ENCODE peak calls at places on chromosome 6, in five cellular contexts. One of them, this sample, is unnamed.

GRCh38 chr6:149864578-149865535 is 698 bp upstream of the LRP11 start:
- DNase-seq in prostate gland: peak; percentile 49
- DNase-seq in K562: peak; percentile 72
- DNase-seq in stomach: peak; percentile 41
- DNase-seq in upper lobe of left lung: no peak
- DNase-seq in this sample: no peak

GRCh38 chr6:75952132-75952531 is 120.3 kb downstream of the IMPG1 start:
- DNase-seq in K562: no peak
- DNase-seq in upper lobe of left lung: no peak
- DNase-seq in prostate gland: no peak
- DNase-seq in stomach: no peak
- DNase-seq in this sample: no peak

GRCh38 chr6:96015791-96016776 is at the start of gene FUT9:
- DNase-seq in K562: no peak
- DNase-seq in prostate gland: peak; percentile 5
- DNase-seq in stomach: peak; percentile 78
- DNase-seq in upper lobe of left lung: peak; percentile 79
- DNase-seq in this sample: no peak

GRCh38 chr6:37517411-37517812 is 17.7 kb upstream of the CCDC167 start:
- DNase-seq in stomach: no peak
- DNase-seq in K562: no peak
- DNase-seq in upper lobe of left lung: no peak
- DNase-seq in prostate gland: no peak
- DNase-seq in this sample: no peak

GRCh38 chr6:163745566-163746400 is 331.3 kb downstream of the QKI start:
- DNase-seq in upper lobe of left lung: no peak
- DNase-seq in prostate gland: no peak
- DNase-seq in stomach: no peak
- DNase-seq in K562: peak; percentile 35
- DNase-seq in this sample: no peak

GRCh38 chr6:91565207-91565606 is 978.3 kb upstream of the MAP3K7 start:
- DNase-seq in prostate gland: no peak
- DNase-seq in stomach: no peak
- DNase-seq in K562: no peak
- DNase-seq in upper lobe of left lung: no peak
- DNase-seq in this sample: no peak

GRCh38 chr6:42401605-42401935 is 50.2 kb downstream of the TRERF1 start:
- DNase-seq in K562: no peak
- DNase-seq in prostate gland: no peak
- DNase-seq in upper lobe of left lung: no peak
- DNase-seq in stomach: no peak
- DNase-seq in this sample: no peak

GRCh38 chr6:133447924-133448323 is 206.8 kb downstream of the EYA4 start:
- DNase-seq in prostate gland: no peak
- DNase-seq in upper lobe of left lung: no peak
- DNase-seq in stomach: no peak
- DNase-seq in K562: no peak
- DNase-seq in this sample: no peak

GRCh38 chr6:13700232-13700631 is 11.4 kb downstream of the RANBP9 start:
- DNase-seq in prostate gland: no peak
- DNase-seq in upper lobe of left lung: no peak
- DNase-seq in K562: no peak
- DNase-seq in stomach: no peak
- DNase-seq in this sample: no peak

GRCh38 chr6:3455121-3455489 is 1.7 kb downstream of the SLC22A23 start:
- DNase-seq in K562: peak; percentile 54
- DNase-seq in upper lobe of left lung: no peak
- DNase-seq in stomach: peak; percentile 50
- DNase-seq in prostate gland: peak; percentile 33
- DNase-seq in this sample: no peak

GRCh38 chr6:40523505-40524172 is 63.5 kb downstream of the LRFN2 start:
- DNase-seq in stomach: no peak
- DNase-seq in upper lobe of left lung: no peak
- DNase-seq in K562: no peak
- DNase-seq in prostate gland: no peak
- DNase-seq in this sample: no peak

GRCh38 chr6:122393339-122393896 is 6.0 kb upstream of the HSF2 start:
- DNase-seq in prostate gland: no peak
- DNase-seq in upper lobe of left lung: no peak
- DNase-seq in stomach: no peak
- DNase-seq in K562: no peak
- DNase-seq in this sample: no peak

GRCh38 chr6:27672113-27672799 is 199.4 kb upstream of the ZNF184 start:
- DNase-seq in stomach: no peak
- DNase-seq in K562: peak; percentile 78
- DNase-seq in upper lobe of left lung: no peak
- DNase-seq in prostate gland: no peak
- DNase-seq in this sample: no peak

GRCh38 chr6:16511048-16511660 is 250.1 kb downstream of the ATXN1 start:
- DNase-seq in upper lobe of left lung: no peak
- DNase-seq in K562: peak; percentile 38
- DNase-seq in prostate gland: no peak
- DNase-seq in stomach: no peak
- DNase-seq in this sample: no peak

GRCh38 chr6:106125925-106126435 is 39.8 kb downstream of the PRDM1 start:
- DNase-seq in prostate gland: no peak
- DNase-seq in stomach: no peak
- DNase-seq in upper lobe of left lung: peak; percentile 54
- DNase-seq in K562: peak; percentile 35
- DNase-seq in this sample: no peak

GRCh38 chr6:109793793-109794192 is 102.7 kb downstream of the FIG4 start:
- DNase-seq in upper lobe of left lung: no peak
- DNase-seq in K562: peak; percentile 22
- DNase-seq in stomach: no peak
- DNase-seq in prostate gland: peak; percentile 45
- DNase-seq in this sample: no peak

GRCh38 chr6:80767808-80768207 is 661.3 kb downstream of the BCKDHB start:
- DNase-seq in stomach: no peak
- DNase-seq in K562: no peak
- DNase-seq in prostate gland: no peak
- DNase-seq in upper lobe of left lung: no peak
- DNase-seq in this sample: no peak

GRCh38 chr6:5541751-5542432 is 280.6 kb downstream of the FARS2 start:
- DNase-seq in prostate gland: no peak
- DNase-seq in K562: no peak
- DNase-seq in stomach: no peak
- DNase-seq in upper lobe of left lung: no peak
- DNase-seq in this sample: no peak

GRCh38 chr6:50147371-50147770 is 97.6 kb upstream of the DEFB112 start:
- DNase-seq in K562: no peak
- DNase-seq in upper lobe of left lung: no peak
- DNase-seq in prostate gland: no peak
- DNase-seq in stomach: no peak
- DNase-seq in this sample: no peak

GRCh38 chr6:149636116-149636515 is 12.4 kb downstream of the KATNA1 start:
- DNase-seq in upper lobe of left lung: no peak
- DNase-seq in K562: no peak
- DNase-seq in prostate gland: no peak
- DNase-seq in stomach: no peak
- DNase-seq in this sample: no peak

GRCh38 chr6:113690957-113691656 is 166.0 kb upstream of the MARCKS start:
- DNase-seq in stomach: no peak
- DNase-seq in prostate gland: no peak
- DNase-seq in upper lobe of left lung: no peak
- DNase-seq in K562: no peak
- DNase-seq in this sample: no peak

GRCh38 chr6:56374841-56375369 is 127.5 kb upstream of the COL21A1 start:
- DNase-seq in stomach: no peak
- DNase-seq in upper lobe of left lung: no peak
- DNase-seq in prostate gland: no peak
- DNase-seq in K562: no peak
- DNase-seq in this sample: no peak

GRCh38 chr6:37695857-37696219 is 1.8 kb downstream of the MDGA1 start:
- DNase-seq in K562: no peak
- DNase-seq in stomach: no peak
- DNase-seq in prostate gland: no peak
- DNase-seq in upper lobe of left lung: no peak
- DNase-seq in this sample: no peak

GRCh38 chr6:111761783-111762312 is 111.4 kb downstream of the FYN start:
- DNase-seq in stomach: no peak
- DNase-seq in upper lobe of left lung: no peak
- DNase-seq in K562: no peak
- DNase-seq in prostate gland: no peak
- DNase-seq in this sample: no peak

GRCh38 chr6:15755555-15755954 is 92.7 kb upstream of the DTNBP1 start:
- DNase-seq in stomach: no peak
- DNase-seq in upper lobe of left lung: no peak
- DNase-seq in prostate gland: no peak
- DNase-seq in K562: no peak
- DNase-seq in this sample: no peak

DNA sequence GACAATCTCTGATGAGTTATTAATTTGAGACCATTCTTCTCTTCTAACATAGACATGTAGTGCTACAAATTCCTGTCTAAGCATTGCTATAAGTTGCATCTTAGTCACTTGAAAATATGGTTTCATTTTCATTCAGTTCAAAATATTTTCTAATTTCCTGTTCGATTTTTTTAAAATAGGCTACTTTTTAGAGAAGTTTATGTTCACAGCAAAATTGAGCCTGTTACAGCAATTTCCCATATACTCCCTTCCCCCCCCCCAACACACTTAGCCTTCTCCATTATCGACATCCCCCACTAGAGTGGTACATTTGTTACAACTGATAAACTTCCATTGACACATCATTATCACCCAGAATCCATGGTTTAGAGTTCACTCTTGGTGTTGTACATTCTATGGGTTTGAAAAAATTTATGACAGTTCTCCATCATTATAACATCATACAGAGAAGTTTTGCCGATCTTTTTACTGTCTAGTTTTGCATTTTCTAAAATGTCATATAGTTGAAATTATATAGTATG is 31.2 kb downstream of the PLAGL1 start:
- DNase-seq in prostate gland: no peak
- DNase-seq in stomach: no peak
- DNase-seq in upper lobe of left lung: no peak
- DNase-seq in K562: peak; percentile 28
- DNase-seq in this sample: no peak
- TF ChIP-seq POLR2A in prostate gland: no peak
- TF ChIP-seq POLR2A in stomach: no peak
- TF ChIP-seq POLR2A in upper lobe of left lung: no peak
- TF ChIP-seq POLR2A in K562: no peak
- TF ChIP-seq POLR2A in this sample: no peak

GRCh38 chr6:26271640-26272090 is 93.3 kb upstream of the BTN3A2 start:
- DNase-seq in stomach: no peak
- DNase-seq in prostate gland: no peak
- DNase-seq in K562: no peak
- DNase-seq in upper lobe of left lung: no peak
- DNase-seq in this sample: no peak
- TF ChIP-seq POLR2AphosphoS5 in stomach: no peak
- TF ChIP-seq POLR2AphosphoS5 in prostate gland: no peak
- TF ChIP-seq POLR2AphosphoS5 in K562: no peak
- TF ChIP-seq POLR2AphosphoS5 in upper lobe of left lung: no peak
- TF ChIP-seq POLR2AphosphoS5 in this sample: no peak

DNA sequence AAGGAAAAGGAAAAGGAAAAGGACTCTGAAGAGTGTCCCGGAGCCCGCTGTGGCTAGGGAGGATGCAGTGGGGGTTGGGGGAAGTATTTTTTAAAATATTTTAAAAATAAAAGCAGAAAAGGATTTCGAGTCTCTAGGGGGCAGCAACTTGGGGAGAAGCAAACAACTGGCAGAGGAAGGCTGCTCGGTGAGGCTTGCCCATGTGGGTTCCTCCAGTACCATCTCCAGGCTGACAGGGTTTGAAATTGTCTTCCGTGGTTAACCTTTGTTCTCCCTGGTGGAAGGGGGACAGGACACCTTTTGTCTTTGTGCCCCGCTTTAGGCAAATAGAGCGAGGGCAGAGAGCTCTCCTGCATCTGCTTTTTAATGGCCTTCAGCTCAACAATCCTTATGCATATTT is 60.4 kb upstream of the SNX9 start:
- DNase-seq in upper lobe of left lung: no peak
- DNase-seq in prostate gland: no peak
- DNase-seq in K562: peak; percentile 56
- DNase-seq in stomach: no peak
- DNase-seq in this sample: peak; percentile 47
- TF ChIP-seq CTCF in upper lobe of left lung: no peak
- TF ChIP-seq CTCF in prostate gland: no peak
- TF ChIP-seq CTCF in K562: peak; percentile 54
- TF ChIP-seq CTCF in stomach: no peak
- TF ChIP-seq CTCF in this sample: no peak

GRCh38 chr6:6918216-6918983 is 189.4 kb upstream of the RREB1 start:
- DNase-seq in prostate gland: no peak
- DNase-seq in K562: peak; percentile 29
- DNase-seq in stomach: no peak
- DNase-seq in upper lobe of left lung: no peak
- DNase-seq in this sample: no peak

GRCh38 chr6:6915219-6915618 is 192.5 kb upstream of the RREB1 start:
- DNase-seq in K562: peak; percentile 32
- DNase-seq in prostate gland: no peak
- DNase-seq in upper lobe of left lung: no peak
- DNase-seq in stomach: no peak
- DNase-seq in this sample: no peak

GRCh38 chr6:6915813-6916547 is 191.8 kb upstream of the RREB1 start:
- DNase-seq in K562: no peak
- DNase-seq in upper lobe of left lung: no peak
- DNase-seq in stomach: no peak
- DNase-seq in prostate gland: peak; percentile 78
- DNase-seq in this sample: no peak

GRCh38 chr6:6919173-6919572 is 188.6 kb upstream of the RREB1 start:
- DNase-seq in upper lobe of left lung: no peak
- DNase-seq in prostate gland: no peak
- DNase-seq in stomach: no peak
- DNase-seq in K562: no peak
- DNase-seq in this sample: no peak

GRCh38 chr6:6916598-6916997 is 191.2 kb upstream of the RREB1 start:
- DNase-seq in stomach: no peak
- DNase-seq in upper lobe of left lung: no peak
- DNase-seq in K562: no peak
- DNase-seq in prostate gland: no peak
- DNase-seq in this sample: no peak
- TF ChIP-seq POLR2A in stomach: no peak
- TF ChIP-seq POLR2A in upper lobe of left lung: no peak
- TF ChIP-seq POLR2A in K562: no peak
- TF ChIP-seq POLR2A in prostate gland: no peak
- TF ChIP-seq POLR2A in this sample: no peak

GRCh38 chr6:26230336-26230735 is 134.7 kb upstream of the BTN3A2 start:
- DNase-seq in prostate gland: no peak
- DNase-seq in K562: no peak
- DNase-seq in stomach: no peak
- DNase-seq in upper lobe of left lung: no peak
- DNase-seq in this sample: no peak
- TF ChIP-seq POLR2AphosphoS5 in prostate gland: no peak
- TF ChIP-seq POLR2AphosphoS5 in K562: no peak
- TF ChIP-seq POLR2AphosphoS5 in stomach: no peak
- TF ChIP-seq POLR2AphosphoS5 in upper lobe of left lung: no peak
- TF ChIP-seq POLR2AphosphoS5 in this sample: no peak

DNA sequence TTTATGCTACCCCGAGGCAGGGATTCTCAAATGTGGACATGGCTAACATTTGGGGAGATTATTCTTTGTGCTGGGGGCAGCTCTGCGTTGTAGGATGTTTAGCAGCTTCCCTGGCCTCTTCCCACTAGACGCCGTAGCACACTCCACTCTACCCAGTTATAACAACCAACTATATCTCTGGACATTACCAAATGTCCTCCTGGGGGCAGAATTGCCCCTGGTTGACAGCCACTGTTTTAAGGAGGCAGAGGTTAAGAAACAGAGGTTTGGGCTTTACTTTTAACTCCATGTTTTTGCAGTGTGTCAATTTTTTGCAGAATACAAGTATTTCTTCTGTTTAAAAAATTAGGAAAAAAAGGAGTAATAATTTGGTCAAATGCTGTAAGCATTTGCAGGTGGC is 56.2 kb upstream of the BMP6 start:
- DNase-seq in stomach: no peak
- DNase-seq in prostate gland: no peak
- DNase-seq in K562: no peak
- DNase-seq in upper lobe of left lung: no peak
- DNase-seq in this sample: no peak
- TF ChIP-seq CTCF in stomach: no peak
- TF ChIP-seq CTCF in prostate gland: no peak
- TF ChIP-seq CTCF in K562: peak; percentile 60
- TF ChIP-seq CTCF in upper lobe of left lung: no peak
- TF ChIP-seq CTCF in this sample: no peak